ENCODE peak calls at places on chromosomes 6 and 20, in ten cellular contexts. N is H1, E is esophagus muscularis mucosa, Q is Peyer's patch, J is HCT116, M is HepG2, C is testis, W is IMR-90, S is heart left ventricle, X is K562. B is an unnamed sample.

GRCh38 chr6:135498178-135498841 is 770 bp upstream of the AHI1 start:
- DNase-seq in J (peak), S (peak), E (peak), C (peak), Q (peak), M (peak), W (peak), N (no peak), X (peak), B (peak)

GRCh38 chr20:23409800-23410199 is 11.5 kb downstream of the NAPB start:
- DNase-seq in X (no peak), N (no peak), E (peak), J (no peak), S (no peak), M (no peak), W (no peak), Q (no peak), C (no peak), B (no peak)

GRCh38 chr6:159842035-159842434 is 42.0 kb downstream of the PNLDC1 start:
- DNase-seq in N (no peak), J (peak), C (no peak), Q (no peak), W (no peak), X (peak), E (no peak), S (no peak), M (peak), B (peak)

GRCh38 chr6:169092375-169092774 is 161.3 kb downstream of the THBS2 start:
- DNase-seq in X (no peak), S (no peak), C (no peak), Q (no peak), E (peak), W (peak), J (no peak), M (no peak), N (no peak), B (no peak)

GRCh38 chr6:43009124-43009523 is 4.6 kb downstream of the MEA1 start:
- DNase-seq in C (peak), S (peak), W (peak), M (peak), Q (no peak), E (no peak), N (no peak), X (peak), J (no peak), B (peak)

GRCh38 chr20:6746901-6747609 is 20.4 kb upstream of the BMP2 start:
- DNase-seq in S (no peak), C (no peak), M (peak), N (no peak), E (no peak), J (no peak), Q (no peak), W (peak), X (no peak), B (no peak)

GRCh38 chr6:121828567-121828966 is 393.1 kb downstream of the GJA1 start:
- DNase-seq in M (no peak), X (no peak), J (no peak), E (no peak), W (no peak), C (no peak), N (no peak), Q (no peak), S (no peak), B (no peak)

GRCh38 chr6:133591330-133591729 is 297.6 kb upstream of the TCF21 start:
- DNase-seq in J (no peak), C (no peak), X (no peak), Q (no peak), N (no peak), E (no peak), S (no peak), W (peak), M (no peak), B (no peak)

GRCh38 chr6:7730852-7731251 is 5.0 kb downstream of the BMP6 start:
- DNase-seq in X (no peak), Q (no peak), N (no peak), M (peak), W (peak), S (no peak), E (no peak), C (no peak), J (no peak), B (no peak)

GRCh38 chr6:25659633-25660368 is 7.8 kb downstream of the SCGN start:
- DNase-seq in S (no peak), N (no peak), Q (no peak), W (no peak), M (no peak), J (no peak), C (no peak), X (no peak), E (no peak), B (no peak)

GRCh38 chr6:21771626-21772320 is 178.2 kb downstream of the SOX4 start:
- DNase-seq in S (no peak), Q (no peak), C (no peak), E (no peak), M (no peak), J (no peak), W (no peak), N (no peak), X (no peak), B (no peak)

GRCh38 chr6:137233561-137234504 is 14.6 kb upstream of the IFNGR1 start:
- DNase-seq in C (no peak), S (peak), M (peak), N (no peak), Q (no peak), J (no peak), W (peak), E (peak), X (no peak), B (no peak)

GRCh38 chr6:3278691-3279090 is 19.9 kb downstream of the PSMG4 start:
- DNase-seq in N (no peak), W (no peak), Q (peak), C (no peak), E (no peak), S (no peak), J (no peak), M (no peak), X (no peak), B (no peak)

GRCh38 chr20:51500936-51501335 is 41.6 kb downstream of the NFATC2 start:
- DNase-seq in Q (no peak), E (no peak), W (no peak), C (no peak), N (no peak), S (no peak), J (no peak), M (no peak), X (no peak), B (no peak)

GRCh38 chr6:131124341-131125071 is 10.8 kb upstream of the AKAP7 start:
- DNase-seq in Q (no peak), E (no peak), S (no peak), J (no peak), N (no peak), X (no peak), C (no peak), M (no peak), W (no peak), B (no peak)

GRCh38 chr20:8244637-8245036 is 112.6 kb downstream of the PLCB1 start:
- DNase-seq in Q (no peak), S (peak), E (no peak), X (no peak), C (peak), W (peak), J (no peak), M (peak), N (no peak), B (no peak)

GRCh38 chr6:106560966-106561740 is 68.1 kb downstream of the RTN4IP1 start:
- DNase-seq in M (no peak), E (peak), X (no peak), S (no peak), J (no peak), N (no peak), W (peak), C (no peak), Q (no peak), B (no peak)

GRCh38 chr6:69610073-69610472 is 186.7 kb downstream of the LMBRD1 start:
- DNase-seq in S (no peak), C (no peak), W (no peak), Q (no peak), X (no peak), N (no peak), M (no peak), J (no peak), E (no peak), B (no peak)

GRCh38 chr20:17568972-17569471 is 853 bp upstream of the DSTN start:
- DNase-seq in M (peak), W (peak), J (peak), S (peak), X (peak), N (peak), Q (peak), C (peak), E (peak), B (peak)

GRCh38 chr20:25486377-25486776 is 78.9 kb downstream of the GINS1 start:
- DNase-seq in S (peak), W (peak), C (no peak), Q (no peak), J (no peak), M (no peak), N (no peak), X (no peak), E (no peak), B (no peak)

GRCh38 chr6:1771324-1771723 is 161.6 kb downstream of the FOXC1 start:
- DNase-seq in W (peak), X (no peak), N (no peak), C (no peak), E (no peak), S (no peak), M (no peak), J (no peak), Q (no peak), B (no peak)

GRCh38 chr6:10511477-10511876 is 9.7 kb upstream of the GCNT2 start:
- DNase-seq in X (no peak), M (peak), E (no peak), J (no peak), C (no peak), Q (no peak), W (no peak), S (peak), N (no peak), B (no peak)

GRCh38 chr6:154246723-154247118 is 109.9 kb downstream of the IPCEF1 start:
- DNase-seq in S (no peak), W (no peak), C (no peak), N (no peak), M (no peak), J (no peak), E (no peak), X (no peak), Q (no peak), B (no peak)

GRCh38 chr20:4174909-4175308 is 159.6 kb upstream of the RNF24 start:
- DNase-seq in M (no peak), E (no peak), X (no peak), C (no peak), N (no peak), W (no peak), J (no peak), S (no peak), Q (no peak), B (no peak)

GRCh38 chr6:149271348-149272340 is 45.9 kb upstream of the TAB2 start:
- DNase-seq in W (no peak), C (no peak), X (no peak), Q (peak), E (no peak), J (no peak), M (no peak), N (no peak), S (no peak), B (no peak)

GRCh38 chr6:24522090-24522820 is 27.5 kb downstream of the ALDH5A1 start:
- DNase-seq in M (no peak), C (no peak), E (no peak), S (no peak), N (no peak), Q (peak), X (no peak), W (peak), J (no peak), B (peak)

GRCh38 chr6:146545608-146546007 is 2.0 kb downstream of the RAB32 start:
- DNase-seq in J (no peak), M (no peak), W (peak), E (no peak), C (no peak), X (no peak), N (no peak), Q (no peak), S (no peak), B (no peak)

GRCh38 chr6:12291083-12291784 is 1.1 kb downstream of the EDN1 start:
- DNase-seq in W (no peak), Q (no peak), S (no peak), N (no peak), M (no peak), E (no peak), X (no peak), C (no peak), J (no peak), B (no peak)

GRCh38 chr6:12290490-12290820 is 294 bp downstream of the EDN1 start:
- DNase-seq in X (no peak), N (no peak), E (no peak), S (no peak), J (no peak), C (no peak), W (no peak), M (no peak), Q (no peak), B (no peak)

GRCh38 chr6:12288844-12289654 is 1.1 kb upstream of the EDN1 start:
- DNase-seq in S (peak), C (peak), W (peak), X (peak), J (peak), Q (peak), M (peak), E (no peak), N (peak), B (peak)

GRCh38 chr6:12288211-12288618 is 1.9 kb upstream of the EDN1 start:
- DNase-seq in Q (no peak), J (no peak), X (no peak), W (no peak), M (no peak), E (no peak), N (no peak), S (no peak), C (peak), B (no peak)

GRCh38 chr6:12289655-12290489 is at the start of gene EDN1:
- DNase-seq in E (no peak), M (peak), C (peak), X (peak), N (peak), S (peak), Q (peak), W (peak), J (peak), B (peak)
- TF ChIP-seq POLR2A in E (no peak), M (no peak), C (no peak), X (no peak), N (no peak), S (no peak), Q (peak), W (peak), J (no peak), B (no peak)

DNA sequence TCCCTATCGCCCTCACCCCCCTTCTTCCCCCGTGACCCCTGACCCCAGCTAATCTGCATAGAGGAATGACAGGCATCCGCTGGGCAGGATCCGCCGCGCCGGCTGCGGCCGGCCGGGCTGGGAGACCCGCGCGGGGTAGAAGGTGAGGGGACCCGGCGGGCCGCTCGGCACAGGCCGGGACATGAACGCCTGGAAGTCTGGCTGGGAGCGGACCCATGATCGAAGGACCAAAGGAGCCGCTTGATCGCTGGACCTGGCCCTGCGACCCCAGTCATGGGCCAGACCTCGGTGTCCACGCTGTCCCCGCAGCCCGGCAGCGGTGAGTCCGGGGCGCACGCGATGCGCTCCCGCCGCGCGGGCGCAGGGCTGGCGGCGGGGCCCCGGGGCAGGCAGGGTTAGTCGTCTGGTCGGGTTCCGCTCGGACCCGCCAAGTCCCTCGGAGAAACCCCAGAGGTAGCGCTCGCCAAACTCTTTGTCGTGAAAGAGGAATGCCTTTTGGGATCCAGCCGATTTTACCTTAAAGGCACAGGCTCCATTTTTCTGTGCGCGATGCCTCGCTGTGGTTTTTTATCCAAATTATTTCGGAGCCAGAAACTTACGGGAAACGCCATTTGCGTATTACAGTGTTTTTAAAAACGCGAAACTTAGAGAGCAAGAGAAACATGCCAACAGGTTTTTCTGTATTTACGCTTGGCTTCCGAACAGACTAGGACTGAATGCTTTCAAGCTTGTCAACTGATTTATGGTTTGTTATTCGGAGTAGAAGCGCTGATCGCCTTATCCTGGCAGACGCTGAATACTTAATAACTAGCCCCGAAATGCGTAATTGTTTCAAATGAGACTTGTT is at the start of gene PHACTR2:
- DNase-seq in X (peak), W (peak), Q (peak), C (peak), N (peak), J (peak), E (peak), S (peak), M (peak), B (peak)
- TF ChIP-seq POLR2A in X (peak), W (no peak), Q (no peak), C (no peak), N (peak), J (peak), E (no peak), S (no peak), M (peak), B (peak)

GRCh38 chr6:72746276-72746675 is 124.4 kb downstream of the KCNQ5 start:
- DNase-seq in C (no peak), W (peak), M (no peak), S (no peak), J (no peak), N (no peak), X (no peak), E (no peak), Q (no peak), B (no peak)

DNA sequence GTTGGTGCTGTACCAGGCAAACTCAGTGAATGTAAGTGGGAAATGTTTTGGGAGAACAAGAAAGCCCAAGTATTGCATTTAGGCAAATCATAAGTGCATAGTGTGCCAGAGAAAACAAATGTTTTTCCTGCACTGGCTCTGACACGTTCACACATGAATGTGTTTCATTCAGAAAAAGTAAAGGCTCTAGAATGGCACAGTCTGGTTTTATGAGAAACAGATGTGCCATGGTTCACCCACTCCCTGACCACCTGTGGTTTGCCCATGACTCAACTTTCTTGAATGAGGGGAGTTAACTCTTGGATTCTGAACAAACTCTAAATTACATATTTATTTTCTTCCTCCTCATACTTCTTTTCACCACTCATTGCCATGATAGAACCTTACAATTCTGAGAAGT is 126.9 kb downstream of the KCNQ5 start:
- DNase-seq in E (no peak), W (peak), S (no peak), C (no peak), X (no peak), M (no peak), Q (no peak), J (no peak), N (no peak), B (no peak)
- TF ChIP-seq POLR2A in E (no peak), W (no peak), S (no peak), C (no peak), X (no peak), M (no peak), Q (no peak), J (no peak), N (no peak), B (no peak)

GRCh38 chr6:17706580-17707370 is at the start of gene NUP153:
- DNase-seq in E (peak), X (peak), S (peak), Q (peak), C (peak), N (peak), J (peak), W (peak), M (peak), B (peak)
- TF ChIP-seq POLR2A in E (peak), X (peak), S (peak), Q (peak), C (peak), N (peak), J (peak), W (peak), M (peak), B (peak)

DNA sequence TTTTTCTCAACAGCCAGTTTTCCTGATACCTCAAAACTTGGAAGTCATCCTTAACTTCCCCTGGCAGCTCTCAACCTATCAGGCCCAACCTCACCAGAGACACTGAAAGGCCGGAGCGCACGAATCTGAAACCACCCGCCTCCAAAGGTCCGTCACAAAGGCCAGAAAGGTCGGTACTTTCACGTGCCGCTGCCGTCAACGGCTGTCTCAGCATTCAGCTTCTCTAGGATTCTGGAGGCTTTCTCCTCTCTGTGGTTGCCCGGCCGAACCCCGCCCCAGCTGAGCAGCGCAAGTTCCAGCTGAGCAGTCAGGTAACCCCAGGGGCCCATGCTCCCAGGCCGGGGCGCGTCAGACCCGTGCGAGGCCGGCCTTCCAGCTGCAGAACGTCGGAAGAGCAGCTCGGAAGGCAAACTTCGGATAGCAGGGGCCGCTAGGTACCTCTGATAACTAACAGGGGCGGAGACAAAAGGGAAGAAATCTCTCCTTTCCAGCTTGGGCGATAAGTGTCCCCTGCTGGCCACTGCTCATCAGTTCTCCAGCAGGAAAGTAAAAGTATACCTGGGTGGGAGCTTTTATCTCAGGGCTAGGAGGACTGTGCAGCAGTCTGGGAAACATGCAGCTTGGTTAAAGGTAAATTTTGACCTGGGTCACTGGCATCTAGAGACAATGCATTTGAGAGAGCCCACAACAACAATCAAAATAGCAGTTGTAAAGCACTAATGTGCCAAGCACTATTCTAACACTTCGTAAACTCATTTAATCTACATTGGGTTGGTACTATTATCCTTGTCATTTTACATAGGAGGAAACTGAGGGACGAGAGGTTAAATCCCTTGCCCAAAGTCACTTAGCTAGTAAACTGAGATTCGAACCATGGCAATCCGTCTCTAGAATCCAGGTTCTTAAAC is 16.1 kb downstream of the ZSCAN12 start:
- DNase-seq in E (peak), N (peak), Q (peak), C (peak), J (peak), X (peak), S (peak), W (peak), M (peak), B (peak)
- TF ChIP-seq POLR2A in E (no peak), N (peak), Q (peak), C (no peak), J (peak), X (peak), S (no peak), W (peak), M (peak), B (peak)

B was measured in erythroblast.